ENCODE peak calls at places on chromosomes 16 and 17, in eight cellular contexts. J, E, L, H, M, R, A and S are unnamed samples.

GRCh38 chr16:23107117-23107516 is 42.1 kb downstream of the USP31 start:
- DNase-seq in E (no peak), L (no peak), M (no peak), J (no peak), R (no peak), H (no peak), A (no peak), S (no peak)

GRCh38 chr17:78329263-78330059 is 30.4 kb downstream of the SOCS3 start:
- DNase-seq in H (no peak), E (peak), R (no peak), J (no peak), M (no peak), L (no peak), A (no peak), S (no peak)

GRCh38 chr16:63720848-63721247 is 1401.0 kb downstream of the CDH11 start:
- DNase-seq in L (no peak), M (no peak), E (peak), H (no peak), R (no peak), J (no peak), A (no peak), S (no peak)

GRCh38 chr17:17575360-17576251 is 15.9 kb downstream of the PEMT start:
- DNase-seq in A (no peak), L (no peak), E (no peak), H (no peak), M (no peak), J (no peak), R (no peak), S (no peak)

GRCh38 chr17:78324391-78325075 is 35.3 kb downstream of the SOCS3 start:
- DNase-seq in L (peak), E (peak), J (peak), A (peak), H (peak), M (peak), R (no peak), S (no peak)

GRCh38 chr17:80430446-80431245 is 15.7 kb downstream of the ENDOV start:
- DNase-seq in M (no peak), H (no peak), R (no peak), L (peak), J (no peak), A (no peak), E (no peak), S (peak)

GRCh38 chr17:37787055-37787720 is 42.3 kb upstream of the HNF1B start:
- DNase-seq in M (no peak), R (no peak), H (no peak), L (no peak), E (peak), A (no peak), J (peak), S (no peak)

GRCh38 chr17:70329751-70330150 is 160.4 kb downstream of the KCNJ2 start:
- DNase-seq in M (no peak), E (no peak), R (no peak), H (no peak), L (no peak), J (no peak), A (no peak), S (no peak)

GRCh38 chr17:40541060-40541872 is 24.0 kb downstream of the CCR7 start:
- DNase-seq in A (no peak), E (no peak), L (no peak), H (no peak), J (no peak), R (peak), M (no peak), S (peak)

GRCh38 chr16:2016407-2016922 is 3.1 kb upstream of the NPW start:
- DNase-seq in L (peak), J (no peak), H (no peak), R (no peak), E (no peak), M (no peak), A (peak), S (peak)

GRCh38 chr16:89805136-89805905 is 11.1 kb downstream of the FANCA start:
- DNase-seq in J (no peak), L (no peak), H (no peak), A (no peak), R (no peak), E (peak), M (no peak), S (no peak)

GRCh38 chr17:77061711-77062110 is 79.1 kb upstream of the SEC14L1 start:
- DNase-seq in H (no peak), M (no peak), A (no peak), R (no peak), E (peak), L (no peak), J (no peak), S (no peak)

GRCh38 chr16:75244844-75245758 is 6.3 kb downstream of the BCAR1 start:
- DNase-seq in R (no peak), L (peak), M (peak), H (no peak), J (peak), E (peak), A (peak), S (no peak)

GRCh38 chr17:81821603-81822311 is 11.3 kb downstream of the MCRIP1 start:
- DNase-seq in L (peak), E (peak), H (peak), A (peak), M (peak), R (no peak), J (peak), S (peak)

GRCh38 chr17:82832411-82832810 is 7.4 kb downstream of the ZNF750 start:
- DNase-seq in H (no peak), J (no peak), R (no peak), L (no peak), E (no peak), M (no peak), A (no peak), S (peak)

GRCh38 chr17:34443832-34444469 is 80.9 kb upstream of the CCL1 start:
- DNase-seq in L (peak), R (no peak), M (peak), J (peak), A (peak), E (no peak), H (peak), S (peak)

GRCh38 chr17:76725580-76726230 is 701 bp downstream of the JMJD6 start:
- DNase-seq in H (no peak), R (peak), E (peak), A (peak), M (peak), L (peak), J (peak), S (peak)

GRCh38 chr17:36932383-36933173 is 4.7 kb upstream of the LHX1 start:
- DNase-seq in E (no peak), R (no peak), A (no peak), H (no peak), M (no peak), L (no peak), J (no peak), S (no peak)

GRCh38 chr17:41751288-41751687 is 16.8 kb upstream of the HAP1 start:
- DNase-seq in A (no peak), R (no peak), L (no peak), E (no peak), M (no peak), J (no peak), H (no peak), S (no peak)

GRCh38 chr16:81523387-81524115 is 78.9 kb downstream of the CMIP start:
- DNase-seq in L (no peak), J (no peak), A (no peak), H (no peak), E (peak), R (no peak), M (no peak), S (peak)

GRCh38 chr17:50871369-50871768 is 5.2 kb upstream of the TOB1 start:
- DNase-seq in A (no peak), R (peak), E (no peak), H (no peak), M (no peak), L (no peak), J (no peak), S (no peak)